ENCODE peak calls at places on chromosomes 4 and X, in four cellular contexts. M is cardiac muscle cell, V is Panc1, R is heart left ventricle. B is an unnamed sample.

GRCh38 chr4:139458999-139459398 is 5.1 kb downstream of the RAB33B start:
- DNase-seq in M (no peak), R (no peak), V (no peak), B (no peak)

GRCh38 chr4:169311643-169312365 is 41.0 kb upstream of the SH3RF1 start:
- DNase-seq in R (no peak), M (peak; percentile 81), V (no peak), B (peak; percentile 45)

GRCh38 chr4:6470502-6471302 is 1.7 kb downstream of the PPP2R2C start:
- DNase-seq in M (peak; percentile 64), V (no peak), R (peak; percentile 83), B (peak; percentile 26)

GRCh38 chrX:103536071-103536470 is 16.8 kb upstream of the RAB40A start:
- DNase-seq in R (no peak), V (no peak), M (peak; percentile 84), B (no peak)

GRCh38 chr4:153465922-153466636 is at the start of gene TMEM131L:
- DNase-seq in R (peak; percentile 87), V (no peak), M (peak; percentile 76), B (peak; percentile 74)

GRCh38 chrX:155027509-155028066 is 944 bp downstream of the FUNDC2 start:
- DNase-seq in V (peak; percentile 53), R (no peak), M (peak; percentile 91), B (peak; percentile 29)

GRCh38 chr4:96009720-96010119 is 169.8 kb downstream of the PDHA2 start:
- DNase-seq in M (peak; percentile 75), V (no peak), R (no peak), B (no peak)

GRCh38 chr4:32831104-32831503 is 2110.9 kb downstream of the PCDH7 start:
- DNase-seq in V (no peak), R (no peak), M (no peak), B (no peak)

GRCh38 chr4:13705521-13706035 is 78.1 kb upstream of the BOD1L1 start:
- DNase-seq in R (peak; percentile 62), V (peak; percentile 10), M (no peak), B (peak; percentile 71)

GRCh38 chrX:123215397-123216089 is 31.5 kb downstream of the GRIA3 start:
- DNase-seq in M (no peak), R (peak; percentile 46), V (no peak), B (no peak)

GRCh38 chr4:98653006-98653405 is 5.4 kb downstream of the TSPAN5 start:
- DNase-seq in V (no peak), M (peak; percentile 60), R (no peak), B (no peak)

GRCh38 chr4:184824776-184825393 is 883 bp downstream of the ACSL1 start:
- DNase-seq in V (no peak), M (no peak), R (no peak), B (no peak)

GRCh38 chrX:131830400-131831184 is 192.5 kb upstream of the STK26 start:
- DNase-seq in R (peak; percentile 66), M (peak; percentile 81), V (no peak), B (peak; percentile 83)

GRCh38 chr4:108556588-108557200 is 63.7 kb upstream of the RPL34 start:
- DNase-seq in V (no peak), M (no peak), R (no peak), B (no peak)

GRCh38 chr4:173289351-173289725 is 44.8 kb downstream of the HMGB2 start:
- DNase-seq in M (peak; percentile 58), V (no peak), R (no peak), B (no peak)

GRCh38 chrX:148133099-148133725 is 152.1 kb downstream of the FMR1NB start:
- DNase-seq in M (peak; percentile 0), R (no peak), V (no peak), B (no peak)

GRCh38 chr4:5217411-5217810 is 166.1 kb downstream of the STK32B start:
- DNase-seq in M (no peak), R (no peak), V (no peak), B (no peak)

GRCh38 chr4:7761720-7762119 is 177.9 kb downstream of the AFAP1 start:
- DNase-seq in M (peak; percentile 69), V (no peak), R (peak; percentile 89), B (peak; percentile 65)

GRCh38 chr4:589219-589963 is 13.3 kb upstream of the TMEM271 start:
- DNase-seq in M (no peak), R (no peak), V (no peak), B (no peak)

GRCh38 chr4:110510955-110511544 is 35.1 kb downstream of the ENPEP start:
- DNase-seq in R (no peak), M (peak; percentile 76), V (no peak), B (no peak)

GRCh38 chr4:38152305-38152704 is 192.1 kb downstream of the PTTG2 start:
- DNase-seq in V (no peak), M (no peak), R (no peak), B (no peak)

GRCh38 chr4:55393461-55394320 is 2.1 kb upstream of the TMEM165 start:
- DNase-seq in R (no peak), V (no peak), M (no peak), B (peak; percentile 31)

GRCh38 chrX:14919421-14919820 is 46.2 kb downstream of the MOSPD2 start:
- DNase-seq in V (no peak), M (no peak), R (no peak), B (no peak)

GRCh38 chr4:3021127-3021526 is 53.2 kb downstream of the HTT-AS start:
- DNase-seq in M (no peak), V (no peak), R (no peak), B (no peak)

GRCh38 chrX:30065226-30065625 is 150.1 kb upstream of the MAGEB2 start:
- DNase-seq in R (no peak), V (no peak), M (peak; percentile 38), B (no peak)

DNA sequence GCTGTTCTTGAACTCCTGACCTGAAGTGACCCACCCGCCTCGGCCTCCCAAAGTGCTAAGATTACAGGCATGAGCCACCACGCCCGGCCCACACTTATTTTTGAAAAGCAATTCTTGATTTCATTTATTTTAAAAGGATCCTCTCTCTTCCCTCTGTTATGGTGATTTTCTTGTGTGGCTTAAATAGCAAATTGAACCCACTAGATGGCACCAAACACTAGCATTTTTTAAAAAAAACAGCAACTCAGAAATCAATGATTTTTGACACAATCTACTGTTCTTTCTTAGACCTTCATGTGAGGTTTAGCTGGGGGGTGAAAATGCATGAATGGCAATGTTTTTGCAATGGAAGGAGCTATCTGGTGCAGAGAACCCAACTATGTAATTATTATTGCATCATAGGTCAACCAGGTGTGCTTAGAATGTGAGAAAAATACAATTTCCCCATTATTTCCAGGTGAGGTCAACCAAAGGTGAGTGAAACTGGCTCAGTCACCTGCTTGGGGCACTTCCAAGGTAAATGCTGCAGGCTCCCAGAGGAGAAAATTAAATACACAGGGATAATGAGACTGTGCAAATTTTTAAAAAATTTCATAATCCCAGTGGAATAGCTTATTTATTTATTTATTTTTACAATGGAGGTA is 226.6 kb upstream of the PRKX start:
- DNase-seq in R (no peak), V (no peak), M (peak; percentile 11), B (no peak)
- TF ChIP-seq CTCF in R (no peak), V (peak; percentile 55), M (peak; percentile 44), B (peak; percentile 28)

GRCh38 chrX:645024-645376 is 14.4 kb downstream of the SHOX start:
- DNase-seq in M (no peak), V (no peak), R (no peak), B (peak; percentile 79)
- H3K27me3 ChIP-seq in M (peaks cover 85% of the 10 kb centered on the region), V (no peaks in the 10 kb centered on the region), R (peaks cover 45% of the 10 kb centered on the region), B (peaks cover 15% of the 10 kb centered on the region)

GRCh38 chrX:115030635-115031034 is 13.2 kb upstream of the IL13RA2 start:
- DNase-seq in M (no peak), V (no peak), R (no peak), B (peak; percentile 63)
- TF ChIP-seq CTCF in M (no peak), V (no peak), R (no peak), B (no peak)

GRCh38 chrX:134161162-134161561 is 75.8 kb upstream of the CCDC160 start:
- DNase-seq in M (no peak), V (no peak), R (no peak), B (no peak)

GRCh38 chrX:134163836-134164235 is 73.1 kb upstream of the CCDC160 start:
- DNase-seq in M (no peak), R (no peak), V (no peak), B (no peak)

GRCh38 chrX:134167804-134168203 is 69.2 kb upstream of the CCDC160 start:
- DNase-seq in V (no peak), R (no peak), M (no peak), B (no peak)

GRCh38 chrX:134158821-134159512 is 78.0 kb upstream of the CCDC160 start:
- DNase-seq in V (no peak), M (no peak), R (no peak), B (no peak)

DNA sequence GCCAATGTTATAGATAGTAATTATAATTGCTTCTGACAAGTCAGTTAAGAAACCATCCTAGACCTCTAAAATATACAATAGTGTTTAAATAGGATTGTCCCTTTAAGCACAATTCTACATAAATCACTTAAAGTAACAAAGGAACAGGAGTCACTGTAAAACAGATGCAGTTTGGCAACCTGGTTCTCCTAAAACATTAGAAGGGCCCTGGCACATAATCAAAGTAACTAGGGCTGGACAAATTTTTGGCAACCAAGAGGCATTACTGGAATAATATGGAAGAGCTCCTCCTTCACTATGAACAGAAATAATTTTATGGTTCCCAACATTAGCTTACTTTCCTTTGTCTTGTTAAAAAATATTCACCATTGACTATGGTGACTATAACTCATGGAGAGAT is 75.0 kb upstream of the CCDC160 start:
- DNase-seq in R (no peak), M (no peak), V (no peak), B (no peak)
- H3K27me3 ChIP-seq in R (no peaks in the 10 kb centered on the region), M (no peaks in the 10 kb centered on the region), V (no peaks in the 10 kb centered on the region), B (no peaks in the 10 kb centered on the region)

GRCh38 chr4:60089546-60090273 is 1110.4 kb upstream of the ADGRL3 start:
- DNase-seq in V (no peak), M (no peak), R (no peak), B (no peak)
- TF ChIP-seq CTCF in V (no peak), M (no peak), R (no peak), B (no peak)

GRCh38 chr4:113979157-113979972 is at the start of gene ARSJ:
- DNase-seq in M (peak; percentile 89), R (peak; percentile 71), V (no peak), B (peak; percentile 63)

GRCh38 chr4:113978105-113978504 is 1.3 kb downstream of the ARSJ start:
- DNase-seq in M (no peak), V (no peak), R (no peak), B (no peak)

GRCh38 chr4:113975578-113975977 is 3.9 kb downstream of the ARSJ start:
- DNase-seq in R (no peak), V (no peak), M (no peak), B (no peak)

GRCh38 chr4:113978561-113979156 is 788 bp downstream of the ARSJ start:
- DNase-seq in V (no peak), R (peak; percentile 46), M (peak; percentile 25), B (no peak)

GRCh38 chr4:113976937-113977855 is 2.3 kb downstream of the ARSJ start:
- DNase-seq in M (peak; percentile 18), R (no peak), V (no peak), B (no peak)
- H3K27me3 ChIP-seq in M (peaks cover 64% of the 10 kb centered on the region), R (no peaks in the 10 kb centered on the region), V (no peaks in the 10 kb centered on the region), B (no peaks in the 10 kb centered on the region)

B was measured in colonic mucosa.